ENCODE peak calls at places on chromosomes 7 and 10, in ten cellular contexts. One of them, this sample, is unnamed.

GRCh38 chr7:41830271-41830670 is 127.4 kb upstream of the INHBA start:
- DNase-seq in left ventricle myocardium inferior: no peak
- DNase-seq in NK-92 treated with Interleukin-12 subunit alpha and Interleukin-12 subunit beta, amount 100 ng/mL, for 24 hours: no peak
- DNase-seq in MV-4-11: no peak
- DNase-seq in astrocyte of the spinal cord: no peak
- DNase-seq in activated CD8-positive, alpha-beta memory T cell treated with anti-CD3 and anti-CD28 coated beads, Interleukin-2, amount 10 ng/mL, durations not matched to agents 7 days and 5 days: no peak
- DNase-seq in activated CD8-positive, alpha-beta T cell treated with anti-CD3 and anti-CD28 coated beads, Interleukin-2, amount 10 ng/mL, durations not matched to agents 7 days and 5 days: no peak
- DNase-seq in stimulated activated CD4-positive, alpha-beta T cell treated with anti-CD3 and anti-CD28 coated beads, Interleukin-12 subunit alpha, Interleukin-12 subunit beta, amount 100 ng/mL, for 48 hours: no peak
- DNase-seq in skeletal muscle cell: no peak
- DNase-seq in chondrocyte: no peak
- DNase-seq in this sample: no peak

GRCh38 chr10:87683356-87683755 is 23.7 kb downstream of the PAPSS2 start:
- DNase-seq in left ventricle myocardium inferior: no peak
- DNase-seq in NK-92 treated with Interleukin-12 subunit alpha and Interleukin-12 subunit beta, amount 100 ng/mL, for 24 hours: no peak
- DNase-seq in MV-4-11: no peak
- DNase-seq in astrocyte of the spinal cord: no peak
- DNase-seq in activated CD8-positive, alpha-beta memory T cell treated with anti-CD3 and anti-CD28 coated beads, Interleukin-2, amount 10 ng/mL, durations not matched to agents 7 days and 5 days: no peak
- DNase-seq in activated CD8-positive, alpha-beta T cell treated with anti-CD3 and anti-CD28 coated beads, Interleukin-2, amount 10 ng/mL, durations not matched to agents 7 days and 5 days: no peak
- DNase-seq in stimulated activated CD4-positive, alpha-beta T cell treated with anti-CD3 and anti-CD28 coated beads, Interleukin-12 subunit alpha, Interleukin-12 subunit beta, amount 100 ng/mL, for 48 hours: no peak
- DNase-seq in skeletal muscle cell: no peak
- DNase-seq in chondrocyte: no peak
- DNase-seq in this sample: no peak

GRCh38 chr7:137443616-137444015 is 100.1 kb upstream of the PTN start:
- DNase-seq in left ventricle myocardium inferior: no peak
- DNase-seq in NK-92 treated with Interleukin-12 subunit alpha and Interleukin-12 subunit beta, amount 100 ng/mL, for 24 hours: no peak
- DNase-seq in MV-4-11: no peak
- DNase-seq in astrocyte of the spinal cord: peak
- DNase-seq in activated CD8-positive, alpha-beta memory T cell treated with anti-CD3 and anti-CD28 coated beads, Interleukin-2, amount 10 ng/mL, durations not matched to agents 7 days and 5 days: no peak
- DNase-seq in activated CD8-positive, alpha-beta T cell treated with anti-CD3 and anti-CD28 coated beads, Interleukin-2, amount 10 ng/mL, durations not matched to agents 7 days and 5 days: no peak
- DNase-seq in stimulated activated CD4-positive, alpha-beta T cell treated with anti-CD3 and anti-CD28 coated beads, Interleukin-12 subunit alpha, Interleukin-12 subunit beta, amount 100 ng/mL, for 48 hours: no peak
- DNase-seq in skeletal muscle cell: no peak
- DNase-seq in chondrocyte: no peak
- DNase-seq in this sample: no peak

GRCh38 chr7:101239951-101240220 is 2.3 kb upstream of the CLDN15 start:
- DNase-seq in left ventricle myocardium inferior: no peak
- DNase-seq in NK-92 treated with Interleukin-12 subunit alpha and Interleukin-12 subunit beta, amount 100 ng/mL, for 24 hours: no peak
- DNase-seq in MV-4-11: no peak
- DNase-seq in astrocyte of the spinal cord: no peak
- DNase-seq in activated CD8-positive, alpha-beta memory T cell treated with anti-CD3 and anti-CD28 coated beads, Interleukin-2, amount 10 ng/mL, durations not matched to agents 7 days and 5 days: no peak
- DNase-seq in activated CD8-positive, alpha-beta T cell treated with anti-CD3 and anti-CD28 coated beads, Interleukin-2, amount 10 ng/mL, durations not matched to agents 7 days and 5 days: no peak
- DNase-seq in stimulated activated CD4-positive, alpha-beta T cell treated with anti-CD3 and anti-CD28 coated beads, Interleukin-12 subunit alpha, Interleukin-12 subunit beta, amount 100 ng/mL, for 48 hours: no peak
- DNase-seq in skeletal muscle cell: no peak
- DNase-seq in chondrocyte: no peak
- DNase-seq in this sample: no peak

GRCh38 chr7:14899065-14899464 is 3.5 kb downstream of the DGKB start:
- DNase-seq in left ventricle myocardium inferior: no peak
- DNase-seq in NK-92 treated with Interleukin-12 subunit alpha and Interleukin-12 subunit beta, amount 100 ng/mL, for 24 hours: no peak
- DNase-seq in MV-4-11: no peak
- DNase-seq in astrocyte of the spinal cord: no peak
- DNase-seq in activated CD8-positive, alpha-beta memory T cell treated with anti-CD3 and anti-CD28 coated beads, Interleukin-2, amount 10 ng/mL, durations not matched to agents 7 days and 5 days: no peak
- DNase-seq in activated CD8-positive, alpha-beta T cell treated with anti-CD3 and anti-CD28 coated beads, Interleukin-2, amount 10 ng/mL, durations not matched to agents 7 days and 5 days: no peak
- DNase-seq in stimulated activated CD4-positive, alpha-beta T cell treated with anti-CD3 and anti-CD28 coated beads, Interleukin-12 subunit alpha, Interleukin-12 subunit beta, amount 100 ng/mL, for 48 hours: no peak
- DNase-seq in skeletal muscle cell: peak
- DNase-seq in chondrocyte: no peak
- DNase-seq in this sample: no peak

GRCh38 chr10:133454204-133454893 is 604 bp downstream of the SCART1 start:
- DNase-seq in left ventricle myocardium inferior: peak
- DNase-seq in NK-92 treated with Interleukin-12 subunit alpha and Interleukin-12 subunit beta, amount 100 ng/mL, for 24 hours: no peak
- DNase-seq in MV-4-11: no peak
- DNase-seq in astrocyte of the spinal cord: no peak
- DNase-seq in activated CD8-positive, alpha-beta memory T cell treated with anti-CD3 and anti-CD28 coated beads, Interleukin-2, amount 10 ng/mL, durations not matched to agents 7 days and 5 days: no peak
- DNase-seq in activated CD8-positive, alpha-beta T cell treated with anti-CD3 and anti-CD28 coated beads, Interleukin-2, amount 10 ng/mL, durations not matched to agents 7 days and 5 days: no peak
- DNase-seq in stimulated activated CD4-positive, alpha-beta T cell treated with anti-CD3 and anti-CD28 coated beads, Interleukin-12 subunit alpha, Interleukin-12 subunit beta, amount 100 ng/mL, for 48 hours: no peak
- DNase-seq in skeletal muscle cell: no peak
- DNase-seq in chondrocyte: no peak
- DNase-seq in this sample: no peak

GRCh38 chr10:80081801-80082750 is 3.6 kb downstream of the TMEM254 start:
- DNase-seq in left ventricle myocardium inferior: no peak
- DNase-seq in NK-92 treated with Interleukin-12 subunit alpha and Interleukin-12 subunit beta, amount 100 ng/mL, for 24 hours: no peak
- DNase-seq in MV-4-11: no peak
- DNase-seq in astrocyte of the spinal cord: no peak
- DNase-seq in activated CD8-positive, alpha-beta memory T cell treated with anti-CD3 and anti-CD28 coated beads, Interleukin-2, amount 10 ng/mL, durations not matched to agents 7 days and 5 days: no peak
- DNase-seq in activated CD8-positive, alpha-beta T cell treated with anti-CD3 and anti-CD28 coated beads, Interleukin-2, amount 10 ng/mL, durations not matched to agents 7 days and 5 days: no peak
- DNase-seq in stimulated activated CD4-positive, alpha-beta T cell treated with anti-CD3 and anti-CD28 coated beads, Interleukin-12 subunit alpha, Interleukin-12 subunit beta, amount 100 ng/mL, for 48 hours: no peak
- DNase-seq in skeletal muscle cell: no peak
- DNase-seq in chondrocyte: no peak
- DNase-seq in this sample: no peak

GRCh38 chr7:158876984-158877383 is 20.6 kb downstream of the DYNC2I1 start:
- DNase-seq in left ventricle myocardium inferior: no peak
- DNase-seq in NK-92 treated with Interleukin-12 subunit alpha and Interleukin-12 subunit beta, amount 100 ng/mL, for 24 hours: no peak
- DNase-seq in MV-4-11: no peak
- DNase-seq in astrocyte of the spinal cord: no peak
- DNase-seq in activated CD8-positive, alpha-beta memory T cell treated with anti-CD3 and anti-CD28 coated beads, Interleukin-2, amount 10 ng/mL, durations not matched to agents 7 days and 5 days: no peak
- DNase-seq in activated CD8-positive, alpha-beta T cell treated with anti-CD3 and anti-CD28 coated beads, Interleukin-2, amount 10 ng/mL, durations not matched to agents 7 days and 5 days: no peak
- DNase-seq in stimulated activated CD4-positive, alpha-beta T cell treated with anti-CD3 and anti-CD28 coated beads, Interleukin-12 subunit alpha, Interleukin-12 subunit beta, amount 100 ng/mL, for 48 hours: no peak
- DNase-seq in skeletal muscle cell: no peak
- DNase-seq in chondrocyte: no peak
- DNase-seq in this sample: no peak

GRCh38 chr7:150663802-150664494 is 21.6 kb upstream of the GIMAP2 start:
- DNase-seq in left ventricle myocardium inferior: no peak
- DNase-seq in NK-92 treated with Interleukin-12 subunit alpha and Interleukin-12 subunit beta, amount 100 ng/mL, for 24 hours: peak
- DNase-seq in MV-4-11: no peak
- DNase-seq in astrocyte of the spinal cord: no peak
- DNase-seq in activated CD8-positive, alpha-beta memory T cell treated with anti-CD3 and anti-CD28 coated beads, Interleukin-2, amount 10 ng/mL, durations not matched to agents 7 days and 5 days: peak
- DNase-seq in activated CD8-positive, alpha-beta T cell treated with anti-CD3 and anti-CD28 coated beads, Interleukin-2, amount 10 ng/mL, durations not matched to agents 7 days and 5 days: peak
- DNase-seq in stimulated activated CD4-positive, alpha-beta T cell treated with anti-CD3 and anti-CD28 coated beads, Interleukin-12 subunit alpha, Interleukin-12 subunit beta, amount 100 ng/mL, for 48 hours: no peak
- DNase-seq in skeletal muscle cell: no peak
- DNase-seq in chondrocyte: no peak
- DNase-seq in this sample: peak

GRCh38 chr7:4801839-4802231 is 26.4 kb downstream of the AP5Z1 start:
- DNase-seq in left ventricle myocardium inferior: no peak
- DNase-seq in NK-92 treated with Interleukin-12 subunit alpha and Interleukin-12 subunit beta, amount 100 ng/mL, for 24 hours: no peak
- DNase-seq in MV-4-11: no peak
- DNase-seq in astrocyte of the spinal cord: no peak
- DNase-seq in activated CD8-positive, alpha-beta memory T cell treated with anti-CD3 and anti-CD28 coated beads, Interleukin-2, amount 10 ng/mL, durations not matched to agents 7 days and 5 days: no peak
- DNase-seq in activated CD8-positive, alpha-beta T cell treated with anti-CD3 and anti-CD28 coated beads, Interleukin-2, amount 10 ng/mL, durations not matched to agents 7 days and 5 days: no peak
- DNase-seq in stimulated activated CD4-positive, alpha-beta T cell treated with anti-CD3 and anti-CD28 coated beads, Interleukin-12 subunit alpha, Interleukin-12 subunit beta, amount 100 ng/mL, for 48 hours: no peak
- DNase-seq in skeletal muscle cell: no peak
- DNase-seq in chondrocyte: no peak
- DNase-seq in this sample: no peak

GRCh38 chr10:62323751-62324150 is 50.4 kb upstream of the ZNF365 start:
- DNase-seq in left ventricle myocardium inferior: no peak
- DNase-seq in NK-92 treated with Interleukin-12 subunit alpha and Interleukin-12 subunit beta, amount 100 ng/mL, for 24 hours: no peak
- DNase-seq in MV-4-11: no peak
- DNase-seq in astrocyte of the spinal cord: no peak
- DNase-seq in activated CD8-positive, alpha-beta memory T cell treated with anti-CD3 and anti-CD28 coated beads, Interleukin-2, amount 10 ng/mL, durations not matched to agents 7 days and 5 days: no peak
- DNase-seq in activated CD8-positive, alpha-beta T cell treated with anti-CD3 and anti-CD28 coated beads, Interleukin-2, amount 10 ng/mL, durations not matched to agents 7 days and 5 days: no peak
- DNase-seq in stimulated activated CD4-positive, alpha-beta T cell treated with anti-CD3 and anti-CD28 coated beads, Interleukin-12 subunit alpha, Interleukin-12 subunit beta, amount 100 ng/mL, for 48 hours: no peak
- DNase-seq in skeletal muscle cell: no peak
- DNase-seq in chondrocyte: no peak
- DNase-seq in this sample: no peak

This sample was measured in stimulated activated naive CD8-positive, alpha-beta T cell treated with anti-CD3 and anti-CD28 coated beads, Interleukin-15, amount 100 ng/mL, for 72 hours.